ENCODE peak calls at places on chromosome 9, in six cellular contexts. One of them, this sample, is unnamed.

GRCh38 chr9:97990259-97990658 is 7.1 kb downstream of the ANP32B start:
- DNase-seq in SJSA1: peak
- DNase-seq in memory B cell: no peak
- DNase-seq in mesothelial cell of epicardium: no peak
- DNase-seq in midbrain: no peak
- DNase-seq in neural crest cell: no peak
- DNase-seq in this sample: no peak

GRCh38 chr9:137084526-137084925 is 2.3 kb upstream of the MAN1B1 start:
- DNase-seq in mesothelial cell of epicardium: no peak
- DNase-seq in neural crest cell: no peak
- DNase-seq in SJSA1: no peak
- DNase-seq in memory B cell: no peak
- DNase-seq in midbrain: no peak
- DNase-seq in this sample: no peak

GRCh38 chr9:130692365-130692764 is 1.2 kb upstream of the EXOSC2 start:
- DNase-seq in neural crest cell: peak
- DNase-seq in midbrain: peak
- DNase-seq in memory B cell: no peak
- DNase-seq in mesothelial cell of epicardium: peak
- DNase-seq in SJSA1: no peak
- DNase-seq in this sample: no peak

GRCh38 chr9:37582548-37583157 is 6.5 kb upstream of the FBXO10 start:
- DNase-seq in neural crest cell: no peak
- DNase-seq in midbrain: peak
- DNase-seq in SJSA1: peak
- DNase-seq in memory B cell: no peak
- DNase-seq in mesothelial cell of epicardium: no peak
- DNase-seq in this sample: no peak

GRCh38 chr9:6785682-6786081 is 27.9 kb downstream of the KDM4C start:
- DNase-seq in mesothelial cell of epicardium: no peak
- DNase-seq in memory B cell: no peak
- DNase-seq in SJSA1: no peak
- DNase-seq in midbrain: no peak
- DNase-seq in neural crest cell: no peak
- DNase-seq in this sample: no peak

GRCh38 chr9:82757921-82758320 is 305.0 kb downstream of the RASEF start:
- DNase-seq in neural crest cell: no peak
- DNase-seq in memory B cell: no peak
- DNase-seq in midbrain: no peak
- DNase-seq in mesothelial cell of epicardium: no peak
- DNase-seq in SJSA1: no peak
- DNase-seq in this sample: no peak

GRCh38 chr9:107020040-107020530 is 157.1 kb downstream of the ZNF462 start:
- DNase-seq in memory B cell: no peak
- DNase-seq in mesothelial cell of epicardium: no peak
- DNase-seq in midbrain: no peak
- DNase-seq in neural crest cell: no peak
- DNase-seq in SJSA1: peak
- DNase-seq in this sample: no peak

GRCh38 chr9:6715755-6716643 is 41.8 kb upstream of the KDM4C start:
- DNase-seq in neural crest cell: no peak
- DNase-seq in mesothelial cell of epicardium: no peak
- DNase-seq in SJSA1: no peak
- DNase-seq in midbrain: no peak
- DNase-seq in memory B cell: peak
- DNase-seq in this sample: no peak

GRCh38 chr9:71909887-71910601 is 949 bp downstream of the ABHD17B start:
- DNase-seq in midbrain: peak
- DNase-seq in neural crest cell: peak
- DNase-seq in SJSA1: peak
- DNase-seq in mesothelial cell of epicardium: peak
- DNase-seq in memory B cell: peak
- DNase-seq in this sample: no peak

GRCh38 chr9:128341435-128341849 is 1.1 kb downstream of the SLC27A4 start:
- DNase-seq in memory B cell: peak
- DNase-seq in neural crest cell: peak
- DNase-seq in midbrain: peak
- DNase-seq in mesothelial cell of epicardium: no peak
- DNase-seq in SJSA1: peak
- DNase-seq in this sample: peak

GRCh38 chr9:209143-209758 is 5.4 kb upstream of the DOCK8 start:
- DNase-seq in mesothelial cell of epicardium: no peak
- DNase-seq in midbrain: no peak
- DNase-seq in memory B cell: no peak
- DNase-seq in neural crest cell: no peak
- DNase-seq in SJSA1: no peak
- DNase-seq in this sample: no peak

GRCh38 chr9:99966720-99967119 is 60.3 kb downstream of the STX17 start:
- DNase-seq in neural crest cell: no peak
- DNase-seq in midbrain: no peak
- DNase-seq in memory B cell: no peak
- DNase-seq in mesothelial cell of epicardium: no peak
- DNase-seq in SJSA1: no peak
- DNase-seq in this sample: no peak

GRCh38 chr9:121699271-121700164 is 48.1 kb downstream of the DAB2IP start:
- DNase-seq in SJSA1: no peak
- DNase-seq in mesothelial cell of epicardium: peak
- DNase-seq in neural crest cell: peak
- DNase-seq in midbrain: no peak
- DNase-seq in memory B cell: peak
- DNase-seq in this sample: no peak

GRCh38 chr9:90219548-90220118 is 423.0 kb downstream of the DIRAS2 start:
- DNase-seq in midbrain: no peak
- DNase-seq in neural crest cell: no peak
- DNase-seq in memory B cell: peak
- DNase-seq in SJSA1: no peak
- DNase-seq in mesothelial cell of epicardium: no peak
- DNase-seq in this sample: no peak

GRCh38 chr9:136086213-136086881 is 8.7 kb downstream of the NACC2 start:
- DNase-seq in midbrain: peak
- DNase-seq in mesothelial cell of epicardium: no peak
- DNase-seq in SJSA1: no peak
- DNase-seq in neural crest cell: no peak
- DNase-seq in memory B cell: no peak
- DNase-seq in this sample: no peak

GRCh38 chr9:81686614-81687520 is 2.5 kb downstream of the TLE1 start:
- DNase-seq in midbrain: peak
- DNase-seq in neural crest cell: peak
- DNase-seq in mesothelial cell of epicardium: peak
- DNase-seq in memory B cell: peak
- DNase-seq in SJSA1: peak
- DNase-seq in this sample: peak

GRCh38 chr9:138025417-138025816 is 147.8 kb downstream of the CACNA1B start:
- DNase-seq in SJSA1: no peak
- DNase-seq in memory B cell: no peak
- DNase-seq in neural crest cell: no peak
- DNase-seq in mesothelial cell of epicardium: no peak
- DNase-seq in midbrain: no peak
- DNase-seq in this sample: peak

GRCh38 chr9:16247188-16247875 is 623.1 kb downstream of the BNC2 start:
- DNase-seq in mesothelial cell of epicardium: no peak
- DNase-seq in SJSA1: peak
- DNase-seq in neural crest cell: no peak
- DNase-seq in midbrain: no peak
- DNase-seq in memory B cell: no peak
- DNase-seq in this sample: no peak

GRCh38 chr9:121985792-121986494 is 107.2 kb downstream of the TTLL11 start:
- DNase-seq in midbrain: peak
- DNase-seq in memory B cell: no peak
- DNase-seq in SJSA1: no peak
- DNase-seq in neural crest cell: no peak
- DNase-seq in mesothelial cell of epicardium: no peak
- DNase-seq in this sample: no peak

GRCh38 chr9:88983865-88984542 is 7.3 kb upstream of the S1PR3 start:
- DNase-seq in midbrain: no peak
- DNase-seq in mesothelial cell of epicardium: no peak
- DNase-seq in memory B cell: no peak
- DNase-seq in neural crest cell: no peak
- DNase-seq in SJSA1: no peak
- DNase-seq in this sample: peak

GRCh38 chr9:83505282-83505681 is 32.9 kb downstream of the FRMD3 start:
- DNase-seq in neural crest cell: no peak
- DNase-seq in midbrain: no peak
- DNase-seq in mesothelial cell of epicardium: no peak
- DNase-seq in SJSA1: no peak
- DNase-seq in memory B cell: no peak
- DNase-seq in this sample: no peak

GRCh38 chr9:27412963-27413362 is 111.1 kb upstream of the IFNK start:
- DNase-seq in neural crest cell: no peak
- DNase-seq in mesothelial cell of epicardium: no peak
- DNase-seq in midbrain: no peak
- DNase-seq in SJSA1: no peak
- DNase-seq in memory B cell: no peak
- DNase-seq in this sample: no peak

GRCh38 chr9:72394061-72394460 is 29.1 kb upstream of the ZFAND5 start:
- DNase-seq in mesothelial cell of epicardium: no peak
- DNase-seq in memory B cell: no peak
- DNase-seq in midbrain: no peak
- DNase-seq in SJSA1: no peak
- DNase-seq in neural crest cell: no peak
- DNase-seq in this sample: no peak

GRCh38 chr9:14561929-14562386 is 131.3 kb downstream of the ZDHHC21 start:
- DNase-seq in memory B cell: no peak
- DNase-seq in midbrain: peak
- DNase-seq in mesothelial cell of epicardium: no peak
- DNase-seq in neural crest cell: no peak
- DNase-seq in SJSA1: no peak
- DNase-seq in this sample: no peak

GRCh38 chr9:70477146-70477745 is 62.8 kb upstream of the KLF9 start:
- DNase-seq in mesothelial cell of epicardium: no peak
- DNase-seq in memory B cell: no peak
- DNase-seq in SJSA1: peak
- DNase-seq in neural crest cell: no peak
- DNase-seq in midbrain: no peak
- DNase-seq in this sample: no peak

GRCh38 chr9:136299116-136299515 is 4.8 kb downstream of the CCDC187 start:
- DNase-seq in midbrain: no peak
- DNase-seq in SJSA1: no peak
- DNase-seq in neural crest cell: no peak
- DNase-seq in mesothelial cell of epicardium: no peak
- DNase-seq in memory B cell: no peak
- DNase-seq in this sample: no peak

GRCh38 chr9:136655244-136656225 is 7.2 kb upstream of the EGFL7 start:
- DNase-seq in neural crest cell: no peak
- DNase-seq in mesothelial cell of epicardium: no peak
- DNase-seq in memory B cell: no peak
- DNase-seq in midbrain: no peak
- DNase-seq in SJSA1: no peak
- DNase-seq in this sample: no peak

GRCh38 chr9:15403155-15403554 is 19.5 kb upstream of the SNAPC3 start:
- DNase-seq in memory B cell: no peak
- DNase-seq in neural crest cell: no peak
- DNase-seq in SJSA1: no peak
- DNase-seq in midbrain: no peak
- DNase-seq in mesothelial cell of epicardium: no peak
- DNase-seq in this sample: no peak

GRCh38 chr9:73643379-73644013 is 491.8 kb downstream of the ANXA1 start:
- DNase-seq in mesothelial cell of epicardium: no peak
- DNase-seq in memory B cell: no peak
- DNase-seq in midbrain: no peak
- DNase-seq in SJSA1: no peak
- DNase-seq in neural crest cell: no peak
- DNase-seq in this sample: no peak

This sample was measured in ascending aorta.